ENCODE peak calls at places on chromosomes 11 and 22, in seven cellular contexts. X is spleen, F is adipocyte, Y is Caco-2, G is PC-3, K is tibial nerve, B is heart right ventricle. I is an unnamed sample.

GRCh38 chr11:63871962-63872832 is 33.3 kb downstream of the MARK2 start:
- DNase-seq in X (peak; percentile 89), F (peak; percentile 90), Y (peak; percentile 91), G (peak; percentile 99), K (peak; percentile 82), B (peak; percentile 55), I (no peak)

GRCh38 chr11:125939081-125939521 is 6.7 kb upstream of the VSIG10L2 start:
- DNase-seq in X (peak; percentile 32), F (no peak), Y (no peak), G (no peak), K (no peak), B (no peak), I (no peak)

GRCh38 chr11:62548545-62549335 is 2.1 kb upstream of the AHNAK start:
- DNase-seq in X (no peak), F (no peak), Y (peak; percentile 68), G (peak; percentile 75), K (peak; percentile 49), B (no peak), I (no peak)

GRCh38 chr22:49270595-49271368 is 556.9 kb downstream of the BRD1 start:
- DNase-seq in X (peak; percentile 65), F (no peak), Y (no peak), G (no peak), K (no peak), B (no peak), I (no peak)

GRCh38 chr11:44016129-44016528 is 31.7 kb upstream of the ACCSL start:
- DNase-seq in X (no peak), F (peak; percentile 85), Y (no peak), G (peak; percentile 11), K (peak; percentile 33), B (peak; percentile 72), I (no peak)

GRCh38 chr11:16110862-16111261 is 245.5 kb downstream of the SOX6 start:
- DNase-seq in X (no peak), F (no peak), Y (no peak), G (no peak), K (no peak), B (no peak), I (no peak)

GRCh38 chr11:127056338-127056971 is 55.9 kb upstream of the KIRREL3 start:
- DNase-seq in X (no peak), F (no peak), Y (no peak), G (no peak), K (no peak), B (no peak), I (no peak)

GRCh38 chr11:36130401-36130800 is 158.8 kb downstream of the COMMD9 start:
- DNase-seq in X (no peak), F (no peak), Y (no peak), G (peak; percentile 17), K (no peak), B (no peak), I (no peak)

GRCh38 chr11:119044708-119045107 is 12.3 kb downstream of the HYOU1 start:
- DNase-seq in X (peak; percentile 30), F (no peak), Y (no peak), G (no peak), K (no peak), B (no peak), I (no peak)

GRCh38 chr11:104623518-104623917 is 274.7 kb downstream of the CASP12 start:
- DNase-seq in X (no peak), F (peak; percentile 49), Y (no peak), G (peak; percentile 89), K (no peak), B (no peak), I (no peak)

DNA sequence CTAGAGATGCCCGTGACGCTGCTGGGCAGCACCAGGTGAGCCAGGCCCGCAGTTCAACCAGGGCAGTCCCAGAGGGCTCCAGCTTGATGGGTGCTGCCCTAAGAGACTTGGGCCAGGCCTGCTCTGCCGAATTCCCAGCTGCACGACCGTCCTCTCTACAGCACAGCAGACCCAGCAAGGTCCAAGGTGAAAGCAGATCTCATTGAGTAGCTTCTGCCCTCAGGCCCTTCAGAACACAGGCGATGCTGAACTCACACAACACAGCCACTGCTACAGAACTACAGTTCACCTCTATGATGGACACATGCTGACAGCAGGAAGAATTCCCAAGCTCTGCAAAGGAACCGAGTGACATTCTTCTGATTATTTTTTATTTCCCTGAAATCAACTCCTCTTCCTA is 81.6 kb downstream of the MICAL3 start:
- DNase-seq in X (no peak), F (no peak), Y (no peak), G (no peak), K (no peak), B (no peak), I (no peak)
- H3K4me1 ChIP-seq in X (peaks cover 82% of the 10 kb centered on the region), F (peaks cover 10% of the 10 kb centered on the region), Y (peaks cover 5% of the 10 kb centered on the region), G (no peaks in the 10 kb centered on the region), K (peaks cover 21% of the 10 kb centered on the region), B (peaks cover 98% of the 10 kb centered on the region), I (peaks cover 39% of the 10 kb centered on the region)

GRCh38 chr11:102319544-102319943 is 2.3 kb downstream of the BIRC3 start:
- DNase-seq in X (no peak), F (no peak), Y (no peak), G (no peak), K (no peak), B (no peak), I (no peak)

GRCh38 chr11:102322560-102322959 is 5.3 kb downstream of the BIRC3 start:
- DNase-seq in X (no peak), F (no peak), Y (no peak), G (no peak), K (no peak), B (no peak), I (no peak)

GRCh38 chr11:102320679-102321078 is 3.4 kb downstream of the BIRC3 start:
- DNase-seq in X (no peak), F (no peak), Y (no peak), G (no peak), K (no peak), B (no peak), I (no peak)

GRCh38 chr11:102318469-102318868 is 1.2 kb downstream of the BIRC3 start:
- DNase-seq in X (peak; percentile 69), F (no peak), Y (no peak), G (peak; percentile 46), K (no peak), B (no peak), I (no peak)

GRCh38 chr11:102320166-102320565 is 2.9 kb downstream of the BIRC3 start:
- DNase-seq in X (no peak), F (no peak), Y (no peak), G (no peak), K (no peak), B (no peak), I (no peak)
- H3K4me1 ChIP-seq in X (peaks cover 76% of the 10 kb centered on the region), F (peaks cover 13% of the 10 kb centered on the region), Y (peaks cover 12% of the 10 kb centered on the region), G (peaks cover 45% of the 10 kb centered on the region), K (peaks cover 13% of the 10 kb centered on the region), B (peaks cover 4% of the 10 kb centered on the region), I (peaks cover 64% of the 10 kb centered on the region)

GRCh38 chr11:27207025-27207650 is 155.9 kb downstream of the CCDC34 start:
- DNase-seq in X (no peak), F (no peak), Y (no peak), G (peak; percentile 45), K (no peak), B (no peak), I (no peak)

GRCh38 chr11:27204527-27204926 is 158.5 kb downstream of the CCDC34 start:
- DNase-seq in X (no peak), F (no peak), Y (no peak), G (peak; percentile 20), K (no peak), B (no peak), I (no peak)

GRCh38 chr11:27205779-27206549 is 157.1 kb downstream of the CCDC34 start:
- DNase-seq in X (no peak), F (no peak), Y (no peak), G (no peak), K (no peak), B (no peak), I (no peak)

GRCh38 chr11:27203077-27203476 is 159.9 kb downstream of the CCDC34 start:
- DNase-seq in X (no peak), F (no peak), Y (no peak), G (no peak), K (no peak), B (no peak), I (no peak)

GRCh38 chr11:27205269-27205668 is 157.7 kb downstream of the CCDC34 start:
- DNase-seq in X (no peak), F (peak; percentile 37), Y (no peak), G (peak; percentile 53), K (no peak), B (no peak), I (no peak)
- H3K4me1 ChIP-seq in X (peaks cover 4% of the 10 kb centered on the region), F (peaks cover 34% of the 10 kb centered on the region), Y (peaks cover 62% of the 10 kb centered on the region), G (peaks cover 56% of the 10 kb centered on the region), K (peaks cover 5% of the 10 kb centered on the region), B (peaks cover 19% of the 10 kb centered on the region), I (peaks cover 72% of the 10 kb centered on the region)

GRCh38 chr11:69054397-69055211 is 5.9 kb downstream of the TPCN2 start:
- DNase-seq in X (no peak), F (no peak), Y (no peak), G (no peak), K (no peak), B (no peak), I (no peak)

GRCh38 chr11:69055212-69055586 is 6.5 kb downstream of the TPCN2 start:
- DNase-seq in X (no peak), F (no peak), Y (peak; percentile 85), G (no peak), K (no peak), B (no peak), I (no peak)

GRCh38 chr11:69057801-69058200 is 9.1 kb downstream of the TPCN2 start:
- DNase-seq in X (no peak), F (no peak), Y (no peak), G (no peak), K (no peak), B (no peak), I (no peak)

GRCh38 chr11:69057236-69057635 is 8.5 kb downstream of the TPCN2 start:
- DNase-seq in X (no peak), F (no peak), Y (no peak), G (no peak), K (no peak), B (no peak), I (no peak)

GRCh38 chr11:69055598-69056516 is 7.1 kb downstream of the TPCN2 start:
- DNase-seq in X (peak; percentile 90), F (no peak), Y (no peak), G (no peak), K (peak; percentile 19), B (no peak), I (no peak)
- H3K4me1 ChIP-seq in X (peaks cover 48% of the 10 kb centered on the region), F (peaks cover 15% of the 10 kb centered on the region), Y (peaks cover 27% of the 10 kb centered on the region), G (no peaks in the 10 kb centered on the region), K (peaks cover 10% of the 10 kb centered on the region), B (peaks cover 31% of the 10 kb centered on the region), I (no peaks in the 10 kb centered on the region)

DNA sequence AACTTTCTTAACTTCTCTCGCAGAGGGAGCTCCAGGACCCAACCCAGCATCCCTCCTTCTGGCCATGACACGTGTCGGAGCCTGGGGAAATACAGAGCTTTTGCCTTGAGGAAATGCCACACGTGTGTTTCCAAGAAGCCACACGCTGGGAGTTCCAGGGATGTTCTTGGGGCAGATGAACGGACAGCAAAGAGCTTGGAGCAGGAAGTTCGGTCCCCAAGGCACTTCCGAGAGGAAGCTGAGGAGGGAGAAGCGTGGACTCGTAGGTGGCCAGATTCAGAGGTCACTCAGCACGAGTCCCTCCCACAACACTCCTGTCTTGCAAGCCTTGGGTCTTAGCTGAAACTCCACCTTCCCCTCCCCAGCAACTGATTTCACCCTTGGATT is 34.8 kb upstream of the ETS1 start:
- DNase-seq in X (no peak), F (no peak), Y (peak; percentile 27), G (no peak), K (no peak), B (peak; percentile 29), I (no peak)
- H3K4me1 ChIP-seq in X (peaks cover 64% of the 10 kb centered on the region), F (peaks cover 20% of the 10 kb centered on the region), Y (no peaks in the 10 kb centered on the region), G (peaks cover 4% of the 10 kb centered on the region), K (no peaks in the 10 kb centered on the region), B (no peaks in the 10 kb centered on the region), I (peaks cover 17% of the 10 kb centered on the region)